ENCODE peak calls at places on chromosomes 7 and 10, in six cellular contexts. W is endothelial cell, E is Caco-2, M is tibial nerve, B is HCT116, U is cardiac muscle cell. J is an unnamed sample.

GRCh38 chr7:32140540-32140939 is 70.3 kb upstream of the PDE1C start:
- DNase-seq in W (no peak), E (no peak), M (no peak), B (no peak), U (no peak), J (no peak)

GRCh38 chr7:116543664-116544063 is 18.8 kb downstream of the CAV1 start:
- DNase-seq in W (no peak), E (no peak), M (no peak), B (no peak), U (peak), J (no peak)

GRCh38 chr7:77306231-77307067 is 106.8 kb upstream of the FGL2 start:
- DNase-seq in W (no peak), E (no peak), M (no peak), B (no peak), U (no peak), J (no peak)

GRCh38 chr10:23453465-23453864 is 14.6 kb downstream of the OTUD1 start:
- DNase-seq in W (no peak), E (no peak), M (no peak), B (no peak), U (no peak), J (no peak)

GRCh38 chr7:83921798-83922607 is 272.6 kb downstream of the SEMA3A start:
- DNase-seq in W (no peak), E (no peak), M (no peak), B (no peak), U (peak), J (no peak)

GRCh38 chr10:121425623-121426022 is 172.6 kb downstream of the FGFR2 start:
- DNase-seq in W (no peak), E (no peak), M (no peak), B (no peak), U (no peak), J (no peak)

GRCh38 chr10:89373916-89374711 is 3.7 kb upstream of the IFIT1B start:
- DNase-seq in W (no peak), E (no peak), M (peak), B (no peak), U (peak), J (no peak)

GRCh38 chr7:3266240-3266639 is 34.8 kb upstream of the SDK1 start:
- DNase-seq in W (no peak), E (no peak), M (no peak), B (no peak), U (no peak), J (no peak)

GRCh38 chr10:127866276-127867013 is 26.3 kb downstream of the CLRN3 start:
- DNase-seq in W (no peak), E (no peak), M (no peak), B (no peak), U (peak), J (no peak)

GRCh38 chr7:151058766-151059361 is 525 bp upstream of the SLC4A2 start:
- DNase-seq in W (no peak), E (no peak), M (no peak), B (no peak), U (peak), J (no peak)

GRCh38 chr7:74441801-74442200 is 11.9 kb upstream of the GTF2IRD1 start:
- DNase-seq in W (no peak), E (no peak), M (no peak), B (no peak), U (no peak), J (no peak)

GRCh38 chr10:18666810-18667209 is 7.6 kb downstream of the ARL5B start:
- DNase-seq in W (no peak), E (no peak), M (no peak), B (no peak), U (peak), J (no peak)

GRCh38 chr7:23811540-23811939 is 101.5 kb downstream of the STK31 start:
- DNase-seq in W (no peak), E (no peak), M (no peak), B (peak), U (no peak), J (no peak)
- TF ChIP-seq CTCF in W (peak), E (peak), M (no peak), B (no peak), U (peak), J (no peak)

GRCh38 chr10:17290226-17290625 is 62.2 kb downstream of the VIM start:
- DNase-seq in W (no peak), E (no peak), M (no peak), B (peak), U (peak), J (no peak)
- TF ChIP-seq CTCF in W (no peak), E (peak), M (no peak), B (peak), U (no peak), J (peak)

GRCh38 chr7:16657656-16658279 is 11.8 kb downstream of the BZW2 start:
- DNase-seq in W (peak), E (peak), M (no peak), B (no peak), U (peak), J (no peak)
- TF ChIP-seq CTCF in W (no peak), E (peak), M (no peak), B (no peak), U (peak), J (no peak)

GRCh38 chr7:91784469-91784868 is 96.0 kb downstream of the MTERF1 start:
- DNase-seq in W (no peak), E (no peak), M (no peak), B (peak), U (peak), J (no peak)
- TF ChIP-seq CTCF in W (no peak), E (peak), M (peak), B (peak), U (peak), J (peak)

DNA sequence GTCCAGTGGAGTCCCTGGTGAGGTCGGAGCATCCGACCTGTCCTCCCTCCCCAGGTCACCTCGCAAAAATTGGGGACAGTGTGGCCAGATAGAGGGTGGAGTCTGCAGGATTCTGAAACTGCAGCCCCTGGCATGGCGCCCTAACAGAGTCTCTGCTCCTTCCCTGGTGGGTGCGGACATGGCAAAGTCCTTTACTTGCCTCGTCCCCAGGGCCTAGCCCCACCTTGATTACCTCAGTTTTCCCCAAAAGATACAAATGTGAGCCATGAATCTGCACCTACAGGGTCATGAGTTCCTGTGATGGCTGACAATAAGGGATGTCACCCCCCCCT is 47.7 kb downstream of the NPVF start:
- DNase-seq in W (no peak), E (no peak), M (peak), B (no peak), U (no peak), J (no peak)
- TF ChIP-seq CTCF in W (peak), E (no peak), M (no peak), B (no peak), U (no peak), J (no peak)